ENCODE peak calls at places on chromosomes 11 and 22, in ten cellular contexts. S is NCI-H524; J is activated CD4-positive, alpha-beta T cell treated with anti-CD3 and anti-CD28 coated beads for 36 hours; Q is AG20443; X is fibroblast of mammary gland; H is immature natural killer cell; L is smooth muscle cell of the brain vasculature; N is NCI-H1092; D is AG09319; B is hypothalamus. E is an unnamed sample.

GRCh38 chr11:24234822-24235508 is 261.9 kb upstream of the LUZP2 start:
- DNase-seq in Q (no peak), X (peak), N (no peak), H (no peak), B (no peak), L (no peak), D (no peak), S (no peak), J (no peak), E (no peak)

GRCh38 chr11:18720811-18721575 is 5.0 kb downstream of the IGSF22 start:
- DNase-seq in L (no peak), Q (peak), B (peak), X (peak), S (peak), H (peak), D (no peak), N (peak), J (peak), E (peak)

GRCh38 chr11:123454060-123454651 is 24.1 kb downstream of the GRAMD1B start:
- DNase-seq in B (no peak), X (no peak), J (peak), S (no peak), Q (no peak), N (no peak), H (peak), D (no peak), L (no peak), E (peak)

GRCh38 chr22:21450320-21450831 is 16.8 kb upstream of the TMEM191C start:
- DNase-seq in S (no peak), J (no peak), B (no peak), L (no peak), Q (no peak), H (no peak), N (no peak), D (no peak), X (no peak), E (no peak)

GRCh38 chr11:74269161-74269809 is 42.2 kb downstream of the P4HA3 start:
- DNase-seq in Q (no peak), H (no peak), L (no peak), N (no peak), S (no peak), X (peak), B (no peak), J (peak), D (no peak), E (no peak)

GRCh38 chr11:129270471-129270870 is 78.3 kb upstream of the ARHGAP32 start:
- DNase-seq in S (no peak), B (no peak), J (no peak), X (no peak), Q (no peak), D (no peak), L (no peak), H (no peak), N (no peak), E (no peak)

GRCh38 chr11:107496011-107496410 is 38.4 kb upstream of the CWF19L2 start:
- DNase-seq in B (no peak), X (peak), S (no peak), D (peak), J (no peak), Q (peak), H (no peak), N (no peak), L (no peak), E (peak)

GRCh38 chr11:21142007-21142406 is 472.6 kb downstream of the NELL1 start:
- DNase-seq in Q (no peak), D (no peak), B (no peak), L (no peak), S (peak), J (no peak), X (no peak), H (no peak), N (peak), E (no peak)

GRCh38 chr11:47510231-47510630 is 42.7 kb downstream of the CELF1 start:
- DNase-seq in Q (no peak), S (no peak), N (no peak), H (no peak), X (peak), B (no peak), L (no peak), J (peak), D (no peak), E (peak)

GRCh38 chr11:22197139-22197893 is 4.4 kb downstream of the ANO5 start:
- DNase-seq in B (no peak), H (no peak), L (no peak), X (no peak), J (no peak), S (no peak), N (no peak), D (no peak), Q (no peak), E (no peak)

GRCh38 chr11:64359712-64360402 is 895 bp downstream of the RPS6KA4 start:
- DNase-seq in Q (no peak), S (no peak), D (no peak), H (no peak), J (peak), L (no peak), N (no peak), B (peak), X (no peak), E (no peak)

GRCh38 chr11:104159356-104159755 is 4.6 kb downstream of the PDGFD start:
- DNase-seq in S (no peak), B (no peak), D (no peak), H (no peak), X (no peak), L (no peak), Q (no peak), N (no peak), J (no peak), E (no peak)

GRCh38 chr22:27982106-27982505 is 63.0 kb upstream of the PITPNB start:
- DNase-seq in X (no peak), H (no peak), Q (no peak), D (no peak), N (no peak), B (no peak), L (no peak), S (no peak), J (no peak), E (no peak)